ENCODE peak calls at places on chromosomes 16 and 17, in nine cellular contexts. S is mesenchymal stem cell; K is T-helper 9 cell; N is GM19239; X is neural crest cell; F is stimulated activated CD4-positive, alpha-beta T cell treated with anti-CD3 and anti-CD28 coated beads, Interleukin-15, amount 100 ng/mL, for 1 hour; L is head of caudate nucleus; R is hepatic stellate cell; I is naive thymus-derived CD8-positive, alpha-beta T cell. E is an unnamed sample.

GRCh38 chr16:53911506-53911905 is 207.6 kb downstream of the FTO start:
- DNase-seq in I (no peak), R (no peak), F (no peak), N (no peak), K (no peak), X (no peak), L (no peak), S (peak), E (no peak)

GRCh38 chr17:37848690-37849616 is 75.3 kb upstream of the TBC1D3K start:
- DNase-seq in I (no peak), L (no peak), N (no peak), S (peak), R (peak), X (no peak), K (no peak), F (no peak), E (no peak)

GRCh38 chr17:45225051-45225700 is 3.5 kb downstream of the FMNL1 start:
- DNase-seq in R (no peak), I (peak), L (no peak), N (no peak), F (no peak), S (no peak), X (no peak), K (peak), E (no peak)

GRCh38 chr17:13273744-13274295 is 256.0 kb upstream of the ELAC2 start:
- DNase-seq in X (no peak), N (no peak), R (no peak), S (no peak), K (no peak), I (no peak), F (no peak), L (no peak), E (no peak)

GRCh38 chr17:75637143-75637538 is 3.9 kb downstream of the SMIM5 start:
- DNase-seq in R (no peak), X (no peak), F (no peak), K (no peak), I (no peak), S (no peak), L (peak), N (no peak), E (no peak)

GRCh38 chr16:591892-592517 is 2.1 kb downstream of the RAB40C start:
- DNase-seq in R (no peak), N (no peak), K (no peak), F (no peak), X (no peak), L (no peak), S (no peak), I (no peak), E (no peak)

GRCh38 chr17:30253316-30253715 is 17.8 kb upstream of the SLC6A4 start:
- DNase-seq in X (no peak), F (no peak), N (no peak), R (no peak), K (no peak), L (no peak), I (no peak), S (no peak), E (no peak)

GRCh38 chr17:15092261-15092660 is 172.9 kb downstream of the PMP22 start:
- DNase-seq in R (no peak), N (no peak), I (no peak), X (no peak), S (no peak), K (no peak), L (no peak), F (no peak), E (no peak)

GRCh38 chr17:59093702-59094231 is 12.9 kb downstream of the TRIM37 start:
- DNase-seq in F (no peak), K (no peak), X (no peak), N (no peak), R (peak), L (no peak), I (no peak), S (peak), E (no peak)

GRCh38 chr16:86225905-86226371 is 284.4 kb upstream of the FOXF1 start:
- DNase-seq in N (no peak), F (no peak), S (no peak), R (peak), L (no peak), K (no peak), X (no peak), I (no peak), E (no peak)